ENCODE peak calls at places on chromosomes 3 and 15, in four cellular contexts. D is NCI-H1105, I is renal cortical epithelial cell, G is transverse colon. Q is an unnamed sample.

GRCh38 chr3:181618260-181618659 is 93.5 kb upstream of the SOX2 start:
- DNase-seq in D (no peak), I (no peak), G (no peak), Q (no peak)

GRCh38 chr3:98800401-98800800 is 37.3 kb downstream of the ST3GAL6 start:
- DNase-seq in D (no peak), I (peak), G (no peak), Q (no peak)

GRCh38 chr3:187795207-187795960 is 50.1 kb upstream of the BCL6 start:
- DNase-seq in D (no peak), I (no peak), G (peak), Q (no peak)

GRCh38 chr3:135229018-135229495 is 434.0 kb downstream of the EPHB1 start:
- DNase-seq in D (peak), I (peak), G (no peak), Q (no peak)

GRCh38 chr3:52670621-52671521 is 14.8 kb downstream of the PBRM1 start:
- DNase-seq in D (no peak), I (peak), G (no peak), Q (peak)

GRCh38 chr15:61759639-61760038 is 300.6 kb downstream of the VPS13C start:
- DNase-seq in D (no peak), I (no peak), G (no peak), Q (no peak)

GRCh38 chr3:123522666-123523412 is 62.0 kb downstream of the HACD2 start:
- DNase-seq in D (no peak), I (no peak), G (no peak), Q (no peak)

GRCh38 chr3:128188326-128188725 is 35.0 kb downstream of the EEFSEC start:
- DNase-seq in D (no peak), I (peak), G (no peak), Q (no peak)

GRCh38 chr3:32374788-32375595 is 16.7 kb upstream of the CMTM7 start:
- DNase-seq in D (peak), I (peak), G (peak), Q (peak)

GRCh38 chr3:122456074-122456473 is 40.2 kb upstream of the WDR5B start:
- DNase-seq in D (no peak), I (peak), G (no peak), Q (no peak)